ENCODE peak calls at places on chromosomes 5 and 9, in nine cellular contexts. I is NCI-H82; K is activated naive CD8-positive, alpha-beta T cell treated with anti-CD3 and anti-CD28 coated beads, Interleukin-2, amount 50 U/mL, for 16 hours; W is kidney glomerular epithelial cell; D is GM13977; Z is fibroblast of villous mesenchyme; P is mesendoderm; L is NCI-H1105 treated with DMSO at 0.1 percent for 48 hours; U is naive thymus-derived CD8-positive, alpha-beta T cell. O is an unnamed sample.

GRCh38 chr9:80836013-80836412 is 853.3 kb downstream of the TLE1 start:
- DNase-seq in W (no peak), P (no peak), I (no peak), K (no peak), Z (no peak), D (no peak), U (no peak), L (no peak), O (no peak)

GRCh38 chr9:38689678-38690077 is 30.3 kb downstream of the FAM240B start:
- DNase-seq in L (no peak), K (no peak), D (no peak), W (no peak), P (peak), I (peak), U (no peak), Z (peak), O (no peak)

GRCh38 chr9:98742325-98743280 is 33.9 kb upstream of the GABBR2 start:
- DNase-seq in P (no peak), K (no peak), D (no peak), L (no peak), W (no peak), U (no peak), I (peak), Z (peak), O (no peak)

GRCh38 chr9:135992486-135993408 is 31.6 kb upstream of the UBAC1 start:
- DNase-seq in K (no peak), I (peak), D (peak), P (peak), U (no peak), L (peak), W (peak), Z (peak), O (no peak)

GRCh38 chr9:38211002-38211401 is 142.0 kb upstream of the SHB start:
- DNase-seq in W (no peak), D (no peak), P (peak), K (no peak), U (no peak), Z (no peak), L (no peak), I (peak), O (no peak)

GRCh38 chr9:99447951-99448350 is 225.9 kb downstream of the SEC61B start:
- DNase-seq in L (no peak), K (no peak), P (no peak), U (no peak), D (no peak), Z (no peak), I (no peak), W (no peak), O (no peak)

GRCh38 chr5:133240425-133241091 is 188.7 kb downstream of the HSPA4 start:
- DNase-seq in U (no peak), I (no peak), D (peak), P (peak), L (no peak), Z (peak), W (peak), K (no peak), O (no peak)

GRCh38 chr9:134895849-134896833 is 15.5 kb downstream of the FCN2 start:
- DNase-seq in D (no peak), K (no peak), Z (peak), U (no peak), W (no peak), P (no peak), L (peak), I (peak), O (no peak)

GRCh38 chr5:168756517-168757391 is 177.6 kb upstream of the PANK3 start:
- DNase-seq in W (no peak), D (no peak), U (no peak), I (peak), L (no peak), P (no peak), K (no peak), Z (no peak), O (no peak)

GRCh38 chr9:99678550-99678949 is 143.1 kb upstream of the NR4A3 start:
- DNase-seq in W (no peak), I (peak), D (no peak), P (no peak), U (no peak), Z (no peak), L (no peak), K (no peak), O (no peak)

GRCh38 chr9:136292026-136292538 is 11.8 kb downstream of the CCDC187 start:
- DNase-seq in I (no peak), L (no peak), Z (no peak), U (no peak), W (no peak), K (no peak), D (no peak), P (no peak), O (no peak)

GRCh38 chr5:58987193-58987592 is 404.3 kb downstream of the RAB3C start:
- DNase-seq in P (no peak), Z (no peak), D (no peak), I (no peak), W (no peak), U (no peak), K (no peak), L (no peak), O (no peak)

GRCh38 chr5:17785774-17786173 is 151.5 kb downstream of the TAF11L14 start:
- DNase-seq in W (no peak), D (no peak), P (peak), I (no peak), K (no peak), Z (no peak), L (no peak), U (no peak), O (no peak)

GRCh38 chr5:69293882-69294281 is 38.7 kb downstream of the CCDC125 start:
- DNase-seq in P (no peak), U (no peak), D (no peak), L (no peak), W (no peak), I (no peak), Z (no peak), K (no peak), O (no peak)

GRCh38 chr5:112795944-112796678 is 58.4 kb downstream of the APC start:
- DNase-seq in U (no peak), D (no peak), W (no peak), K (no peak), L (no peak), P (peak), Z (peak), I (no peak), O (no peak)

GRCh38 chr9:38440511-38440910 is 16.3 kb upstream of the IGFBPL1 start:
- DNase-seq in U (no peak), K (no peak), W (no peak), I (no peak), Z (no peak), D (no peak), L (no peak), P (no peak), O (no peak)

GRCh38 chr5:89452081-89452480 is 569.1 kb upstream of the MEF2C start:
- DNase-seq in Z (no peak), U (no peak), K (no peak), P (no peak), D (no peak), L (no peak), I (no peak), W (no peak), O (no peak)

GRCh38 chr9:125989090-125989501 is 241.9 kb downstream of the PBX3 start:
- DNase-seq in L (no peak), P (no peak), U (no peak), W (no peak), K (no peak), D (no peak), Z (no peak), I (no peak), O (no peak)

GRCh38 chr9:19174127-19174921 is 47.0 kb upstream of the PLIN2 start:
- DNase-seq in K (no peak), I (peak), U (no peak), L (peak), W (peak), Z (peak), P (peak), D (peak), O (no peak)

GRCh38 chr5:66197764-66198405 is 53.8 kb downstream of the SREK1 start:
- DNase-seq in K (no peak), P (peak), I (no peak), W (no peak), L (no peak), Z (no peak), U (no peak), D (no peak), O (no peak)

GRCh38 chr9:136722969-136723356 is 10.6 kb downstream of the DIPK1B start:
- DNase-seq in I (peak), K (no peak), D (no peak), W (no peak), Z (no peak), U (no peak), L (no peak), P (no peak), O (no peak)

GRCh38 chr5:126970517-126971017 is 59.8 kb downstream of the MARCHF3 start:
- DNase-seq in U (no peak), P (no peak), D (no peak), K (no peak), I (no peak), L (no peak), Z (peak), W (no peak), O (no peak)

GRCh38 chr9:125997510-125997823 is 250.3 kb downstream of the PBX3 start:
- DNase-seq in L (peak), W (no peak), I (no peak), Z (no peak), U (no peak), K (no peak), D (no peak), P (no peak), O (no peak)

GRCh38 chr5:15650266-15650665 is 150.3 kb downstream of the FBXL7 start:
- DNase-seq in L (no peak), D (no peak), I (no peak), W (no peak), K (no peak), P (no peak), Z (no peak), U (no peak), O (no peak)

GRCh38 chr5:124655943-124656459 is 90.4 kb downstream of the ZNF608 start:
- DNase-seq in W (peak), D (no peak), I (peak), Z (peak), L (peak), K (no peak), P (no peak), U (no peak), O (no peak)

GRCh38 chr5:132438931-132439330 is 51.6 kb downstream of the IRF1 start:
- DNase-seq in I (no peak), P (no peak), Z (no peak), D (no peak), L (no peak), K (no peak), U (no peak), W (no peak), O (no peak)

GRCh38 chr9:137838576-137838975 is 39.0 kb upstream of the CACNA1B start:
- DNase-seq in I (no peak), K (no peak), W (no peak), L (no peak), P (no peak), D (no peak), U (no peak), Z (no peak), O (no peak)

GRCh38 chr5:101431201-101431600 is 528.1 kb upstream of the ST8SIA4 start:
- DNase-seq in P (no peak), K (no peak), L (no peak), U (no peak), D (no peak), W (no peak), Z (no peak), I (peak), O (no peak)

O was measured in activated CD4-positive, CD25-positive, alpha-beta regulatory T cell treated with anti-CD3 and anti-CD28 coated beads, Interleukin-2, amount 50 U/mL, for 16 hours.